ENCODE peak calls at places on chromosomes 3 and 15, in nine cellular contexts. L is fibroblast of villous mesenchyme, T is lower lobe of right lung, S is ovary, Q is fibroblast of lung, X is adrenal gland, H is dorsolateral prefrontal cortex, O is foreskin fibroblast, W is fibroblast of mammary gland. R is an unnamed sample.

GRCh38 chr3:71972031-71972430 is 187.1 kb upstream of the PROK2 start:
- DNase-seq in L (no peak), T (no peak), S (no peak), Q (no peak), X (no peak), H (no peak), O (peak; percentile 32), W (no peak), R (no peak)

GRCh38 chr3:167740961-167741587 is 5.6 kb downstream of the SERPINI1 start:
- DNase-seq in L (peak; percentile 50), T (no peak), S (no peak), Q (peak; percentile 49), X (peak; percentile 20), H (peak; percentile 57), O (peak; percentile 8), W (peak; percentile 41), R (no peak)

GRCh38 chr3:147554332-147554731 is 145.2 kb downstream of the ZIC1 start:
- DNase-seq in L (no peak), T (no peak), S (no peak), Q (no peak), X (no peak), H (no peak), O (no peak), W (no peak), R (no peak)

GRCh38 chr3:129855454-129856419 is 37.8 kb downstream of the TMCC1 start:
- DNase-seq in L (peak; percentile 56), T (no peak), S (no peak), Q (peak; percentile 68), X (no peak), H (no peak), O (no peak), W (peak; percentile 71), R (peak; percentile 6)

GRCh38 chr3:197445886-197446631 is 109.7 kb downstream of the BDH1 start:
- DNase-seq in L (no peak), T (no peak), S (no peak), Q (no peak), X (no peak), H (no peak), O (no peak), W (no peak), R (no peak)

GRCh38 chr3:14703791-14704190 is 28.9 kb downstream of the C3orf20 start:
- DNase-seq in L (no peak), T (no peak), S (no peak), Q (no peak), X (no peak), H (no peak), O (no peak), W (no peak), R (no peak)

GRCh38 chr3:67034371-67034770 is 36.3 kb downstream of the KBTBD8 start:
- DNase-seq in L (peak; percentile 52), T (no peak), S (no peak), Q (peak; percentile 12), X (no peak), H (no peak), O (no peak), W (peak; percentile 33), R (no peak)

GRCh38 chr15:73632670-73633058 is 525 bp downstream of the NPTN start:
- DNase-seq in L (no peak), T (peak; percentile 66), S (no peak), Q (no peak), X (no peak), H (no peak), O (no peak), W (no peak), R (no peak)

GRCh38 chr3:171804618-171805389 is 5.5 kb downstream of the PLD1 start:
- DNase-seq in L (peak; percentile 65), T (no peak), S (peak; percentile 62), Q (peak; percentile 82), X (peak; percentile 37), H (no peak), O (peak; percentile 44), W (peak; percentile 87), R (no peak)

GRCh38 chr3:131349946-131350347 is 31.6 kb upstream of the NUDT16 start:
- DNase-seq in L (peak; percentile 62), T (no peak), S (peak; percentile 49), Q (peak; percentile 38), X (peak; percentile 94), H (no peak), O (peak; percentile 89), W (peak; percentile 84), R (peak; percentile 24)

GRCh38 chr3:151835751-151836550 is 22.0 kb downstream of the AADAC start:
- DNase-seq in L (peak; percentile 72), T (no peak), S (no peak), Q (peak; percentile 74), X (no peak), H (no peak), O (no peak), W (peak; percentile 65), R (peak; percentile 8)

GRCh38 chr15:69469467-69470191 is 17.0 kb downstream of the RPLP1 start:
- DNase-seq in L (peak; percentile 31), T (peak; percentile 26), S (no peak), Q (no peak), X (no peak), H (no peak), O (no peak), W (no peak), R (no peak)

GRCh38 chr3:170614214-170614966 is 28.5 kb upstream of the SLC7A14 start:
- DNase-seq in L (peak; percentile 85), T (no peak), S (no peak), Q (peak; percentile 89), X (peak; percentile 71), H (no peak), O (peak; percentile 88), W (peak; percentile 96), R (peak; percentile 51)

GRCh38 chr3:120093923-120094775 is at the start of gene GSK3B:
- DNase-seq in L (no peak), T (peak; percentile 99), S (peak; percentile 100), Q (no peak), X (peak; percentile 82), H (peak; percentile 61), O (no peak), W (no peak), R (no peak)
- TF ChIP-seq CTCF in L (no peak), T (no peak), S (no peak), Q (no peak), X (no peak), H (no peak), O (no peak), W (no peak), R (no peak)

GRCh38 chr3:42500909-42501308 is 1.5 kb upstream of the VIPR1 start:
- DNase-seq in L (no peak), T (no peak), S (no peak), Q (no peak), X (no peak), H (no peak), O (no peak), W (no peak), R (no peak)
- H3K4me3 ChIP-seq in L (no peak overlapping the region), T (no peak overlapping the region), S (no peak overlapping the region), Q (no peak overlapping the region), X (no peak overlapping the region), H (peak overlapping the region; percentile 59), O (no peak overlapping the region), W (no peak overlapping the region), R (no peak overlapping the region)

GRCh38 chr3:46372492-46373359 is 2.0 kb downstream of the CCR5 start:
- DNase-seq in L (peak; percentile 46), T (no peak), S (no peak), Q (peak; percentile 45), X (no peak), H (no peak), O (peak; percentile 23), W (peak; percentile 37), R (no peak)
- TF ChIP-seq CTCF in L (peak; percentile 67), T (peak; percentile 63), S (no peak), Q (peak; percentile 65), X (peak; percentile 47), H (peak; percentile 29), O (peak; percentile 63), W (peak; percentile 67), R (peak; percentile 64)

GRCh38 chr15:45137703-45138102 is 7.9 kb downstream of the DUOX1 start:
- DNase-seq in L (no peak), T (no peak), S (no peak), Q (no peak), X (no peak), H (no peak), O (no peak), W (no peak), R (no peak)
- H3K4me3 ChIP-seq in L (no peak overlapping the region), T (no peak overlapping the region), S (no peak overlapping the region), Q (no peak overlapping the region), X (no peak overlapping the region), H (no peak overlapping the region), O (no peak overlapping the region), W (no peak overlapping the region), R (no peak overlapping the region)

GRCh38 chr3:50370594-50370993 is 11.3 kb upstream of the TMEM115 start:
- DNase-seq in L (peak; percentile 19), T (no peak), S (no peak), Q (peak; percentile 52), X (no peak), H (no peak), O (no peak), W (peak; percentile 20), R (no peak)
- TF ChIP-seq CTCF in L (no peak), T (no peak), S (no peak), Q (peak; percentile 36), X (no peak), H (no peak), O (peak; percentile 2), W (no peak), R (peak; percentile 21)

DNA sequence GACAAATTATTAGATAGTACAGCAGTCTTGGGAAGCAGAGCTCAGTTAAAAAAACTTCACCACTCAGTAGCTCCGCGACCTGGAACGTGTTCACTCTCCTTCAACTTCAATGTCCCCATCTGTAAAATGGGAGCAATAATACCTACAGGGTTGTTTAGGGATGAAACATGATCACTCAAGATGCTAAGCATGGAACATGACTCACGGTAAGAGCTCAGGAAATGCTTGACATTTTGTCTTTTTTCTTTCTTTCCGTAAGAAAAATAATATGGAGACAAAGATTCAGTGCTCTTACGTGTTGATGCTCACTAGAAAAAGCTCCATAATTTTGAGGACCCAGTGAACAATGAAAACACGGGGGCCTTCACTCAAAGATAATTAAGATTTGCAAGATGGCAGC is 606.7 kb upstream of the MDFIC2 start:
- DNase-seq in L (no peak), T (no peak), S (no peak), Q (no peak), X (no peak), H (no peak), O (no peak), W (peak; percentile 5), R (no peak)
- H3K4me3 ChIP-seq in L (no peak overlapping the region), T (no peak overlapping the region), S (no peak overlapping the region), Q (no peak overlapping the region), X (no peak overlapping the region), H (no peak overlapping the region), O (no peak overlapping the region), W (no peak overlapping the region), R (no peak overlapping the region)

GRCh38 chr3:159805411-159805772 is 183.2 kb upstream of the IL12A start:
- DNase-seq in L (no peak), T (no peak), S (no peak), Q (no peak), X (no peak), H (no peak), O (no peak), W (no peak), R (no peak)
- TF ChIP-seq CTCF in L (no peak), T (no peak), S (peak; percentile 4), Q (no peak), X (no peak), H (no peak), O (no peak), W (no peak), R (no peak)

GRCh38 chr3:43999920-44000319 is 241.8 kb upstream of the TOPAZ1 start:
- DNase-seq in L (no peak), T (no peak), S (no peak), Q (no peak), X (no peak), H (no peak), O (no peak), W (no peak), R (no peak)
- H3K4me3 ChIP-seq in L (no peak overlapping the region), T (peak overlapping the region; percentile 59), S (no peak overlapping the region), Q (peak overlapping the region; percentile 60), X (no peak overlapping the region), H (peak overlapping the region; percentile 69), O (peak overlapping the region; percentile 84), W (peak overlapping the region; percentile 92), R (peak overlapping the region; percentile 58)

R was measured in AG04450.